ENCODE peak calls at places on chromosomes 7 and 10, in seven cellular contexts. N, U, I, P, E, Q and V are unnamed samples.

GRCh38 chr7:155163696-155164095 is 93.6 kb downstream of the HTR5A start:
- DNase-seq in U (no peak), I (no peak), P (no peak), Q (no peak), E (no peak), N (no peak), V (no peak)

GRCh38 chr10:60387531-60387930 is 2.1 kb downstream of the ANK3 start:
- DNase-seq in E (no peak), U (no peak), P (no peak), N (no peak), I (no peak), Q (no peak), V (no peak)

GRCh38 chr7:137754076-137754851 is 92.5 kb downstream of the DGKI start:
- DNase-seq in E (no peak), N (no peak), U (no peak), Q (no peak), I (no peak), P (no peak), V (no peak)

GRCh38 chr7:149381245-149381644 is 79.6 kb downstream of the ZNF777 start:
- DNase-seq in P (no peak), E (no peak), N (no peak), Q (no peak), I (no peak), U (no peak), V (no peak)

GRCh38 chr7:96910484-96910883 is 94.9 kb upstream of the DLX6 start:
- DNase-seq in Q (no peak), U (no peak), E (no peak), N (no peak), I (no peak), P (no peak), V (no peak)

GRCh38 chr10:86261470-86261869 is 105.1 kb downstream of the GRID1 start:
- DNase-seq in N (no peak), U (no peak), E (no peak), P (no peak), Q (no peak), I (no peak), V (no peak)

GRCh38 chr10:24209946-24210491 is 1.1 kb downstream of the KIAA1217 start:
- DNase-seq in I (peak; percentile 73), P (no peak), U (no peak), N (no peak), Q (no peak), E (peak; percentile 42), V (no peak)

GRCh38 chr10:88913157-88913556 is 33.1 kb downstream of the STAMBPL1 start:
- DNase-seq in Q (no peak), P (no peak), U (no peak), E (no peak), N (no peak), I (peak; percentile 62), V (no peak)

GRCh38 chr10:101968910-101969321 is 87.1 kb downstream of the ARMH3 start:
- DNase-seq in N (no peak), E (peak; percentile 53), P (no peak), U (no peak), I (no peak), Q (no peak), V (no peak)

GRCh38 chr7:144955422-144955821 is 119.6 kb upstream of the TPK1 start:
- DNase-seq in P (no peak), I (no peak), E (no peak), N (no peak), U (no peak), Q (no peak), V (no peak)

GRCh38 chr7:50502947-50503346 is 52.8 kb upstream of the FIGNL1 start:
- DNase-seq in N (no peak), Q (no peak), U (no peak), I (peak; percentile 57), E (no peak), P (no peak), V (no peak)

DNA sequence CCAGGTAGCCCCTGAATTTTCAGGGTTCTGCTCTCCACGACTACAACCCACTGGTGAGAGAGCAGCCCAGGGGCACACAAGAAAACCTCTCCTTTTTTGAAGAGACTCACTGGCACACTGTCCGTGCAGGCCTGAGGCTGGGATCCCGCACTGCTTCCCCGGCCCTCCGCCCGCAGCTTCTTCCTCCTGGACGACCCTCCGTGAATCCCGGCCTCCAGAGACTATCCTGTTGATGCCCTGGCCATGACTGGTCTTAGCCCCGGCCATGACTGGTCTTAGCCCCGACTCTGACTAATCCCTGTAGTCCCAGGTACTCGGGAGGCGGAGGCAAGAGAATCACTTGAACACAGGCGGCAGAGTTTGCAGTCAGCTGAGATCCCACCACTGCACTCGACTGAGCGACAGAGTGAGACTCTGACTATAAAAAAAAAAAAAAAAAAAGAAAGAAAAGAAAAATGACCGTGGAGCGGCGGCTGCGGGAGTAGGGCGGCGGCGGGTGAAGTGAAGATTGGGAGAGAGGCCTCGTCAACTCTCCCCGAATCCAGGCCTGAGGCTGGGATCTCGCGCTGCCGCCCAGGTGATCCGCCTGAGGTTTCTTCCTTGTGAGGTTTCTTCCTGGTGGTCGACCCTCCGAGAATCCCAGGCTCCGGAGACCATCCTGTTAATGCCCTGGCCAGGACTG is 196.4 kb downstream of the ZNF716 start:
- DNase-seq in I (no peak), E (no peak), P (no peak), N (no peak), Q (peak; percentile 31), U (no peak), V (no peak)
- H3K9me3 ChIP-seq in I (no peaks in the 10 kb centered on the region), E (no peaks in the 10 kb centered on the region), P (no peaks in the 10 kb centered on the region), N (no peaks in the 10 kb centered on the region), Q (peaks cover 70% of the 10 kb centered on the region), U (peaks cover 84% of the 10 kb centered on the region), V (no peaks in the 10 kb centered on the region)

GRCh38 chr7:157544980-157545680 is 208.3 kb downstream of the DNAJB6 start:
- DNase-seq in E (no peak), I (no peak), U (no peak), N (no peak), Q (peak; percentile 35), P (no peak), V (no peak)
- H3K9me3 ChIP-seq in E (no peaks in the 10 kb centered on the region), I (no peaks in the 10 kb centered on the region), U (peaks cover 98% of the 10 kb centered on the region), N (no peaks in the 10 kb centered on the region), Q (no peaks in the 10 kb centered on the region), P (no peaks in the 10 kb centered on the region), V (no peaks in the 10 kb centered on the region)

DNA sequence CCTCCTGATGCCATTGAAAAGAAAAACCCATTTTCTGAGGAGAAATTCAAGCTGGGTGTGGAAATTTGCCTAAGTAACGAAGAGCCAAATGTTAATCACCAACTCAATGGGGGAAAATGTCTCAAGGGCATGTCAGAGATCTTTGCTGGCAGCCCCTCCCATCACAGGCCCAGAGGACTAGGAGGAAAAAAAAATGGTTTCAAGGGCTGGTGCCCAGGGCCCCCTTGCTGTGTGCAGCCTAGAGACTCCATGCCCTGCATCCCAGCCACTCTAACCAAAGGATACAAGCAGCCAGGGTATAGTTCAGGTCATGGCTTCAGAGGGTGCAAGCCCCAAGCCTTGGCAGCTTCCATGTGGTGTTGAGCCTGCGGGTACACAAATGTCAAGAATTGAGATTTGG is 106.3 kb downstream of the ALOX5 start:
- DNase-seq in Q (no peak), N (no peak), P (no peak), U (no peak), E (no peak), I (no peak), V (no peak)
- H3K9me3 ChIP-seq in Q (peaks cover 6% of the 10 kb centered on the region), N (no peaks in the 10 kb centered on the region), P (no peaks in the 10 kb centered on the region), U (no peaks in the 10 kb centered on the region), E (no peaks in the 10 kb centered on the region), I (no peaks in the 10 kb centered on the region), V (peaks cover 3% of the 10 kb centered on the region)

DNA sequence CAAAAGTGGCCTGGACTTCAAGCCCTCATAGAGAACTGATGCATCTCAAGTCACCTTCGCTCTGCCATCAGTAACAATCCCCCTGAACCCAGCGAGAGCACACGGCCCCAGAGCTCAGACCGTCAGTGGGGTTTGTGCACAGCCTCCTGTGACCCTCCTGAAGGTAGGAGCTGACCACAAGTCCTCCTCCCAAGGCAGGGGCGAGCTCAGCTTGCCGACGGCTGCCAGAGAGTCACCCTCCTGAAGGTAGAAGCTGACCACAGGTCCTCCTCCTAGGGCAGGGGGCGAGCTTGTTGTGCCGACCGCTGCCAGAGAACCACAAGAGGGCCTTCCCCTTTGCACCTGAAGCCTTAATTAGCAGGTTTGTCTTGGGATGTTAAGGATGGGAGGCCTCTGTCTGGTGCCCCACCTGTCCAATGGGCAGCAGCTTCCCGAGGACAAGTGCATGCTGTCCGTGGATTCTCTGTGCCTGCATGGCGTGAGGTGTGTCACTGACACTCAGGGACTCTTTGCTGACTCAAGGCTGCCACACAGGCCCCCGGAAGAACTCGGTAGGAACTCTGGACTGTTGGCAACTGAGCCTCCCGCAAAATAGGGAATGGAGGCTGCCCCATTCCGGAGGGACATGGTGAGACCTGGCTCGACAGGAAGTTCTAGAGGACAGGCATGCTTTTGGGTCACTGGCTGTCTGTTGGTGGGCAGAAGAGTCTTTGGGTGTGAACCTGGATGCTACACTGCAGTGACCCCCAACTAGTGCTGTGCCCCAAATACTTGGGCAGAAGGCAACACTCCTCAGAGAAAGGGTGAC is 487.4 kb downstream of the DNAJB6 start:
- DNase-seq in Q (no peak), N (no peak), I (no peak), E (no peak), P (no peak), U (no peak), V (no peak)
- H3K9me3 ChIP-seq in Q (no peaks in the 10 kb centered on the region), N (no peaks in the 10 kb centered on the region), I (no peaks in the 10 kb centered on the region), E (no peaks in the 10 kb centered on the region), P (no peaks in the 10 kb centered on the region), U (peaks cover 72% of the 10 kb centered on the region), V (no peaks in the 10 kb centered on the region)